ENCODE peak calls at places on chromosomes 16 and 17, in five cellular contexts. W is heart right ventricle, Q is thoracic aorta, P is neural progenitor cell, B is IMR-90. L is an unnamed sample.

GRCh38 chr16:49492090-49492801 is 118.6 kb downstream of the C16orf78 start:
- DNase-seq in W (peak), Q (no peak), P (peak), B (no peak), L (no peak)

GRCh38 chr16:78045865-78046581 is 23.7 kb downstream of the CLEC3A start:
- DNase-seq in W (peak), Q (no peak), P (peak), B (peak), L (peak)

GRCh38 chr16:324451-325334 is 27.8 kb downstream of the AXIN1 start:
- DNase-seq in W (no peak), Q (no peak), P (no peak), B (no peak), L (no peak)

GRCh38 chr16:75460441-75460840 is 4.0 kb downstream of the TMEM170A start:
- DNase-seq in W (no peak), Q (no peak), P (peak), B (no peak), L (no peak)

GRCh38 chr16:27245276-27246231 is 23.0 kb downstream of the NSMCE1 start:
- DNase-seq in W (no peak), Q (no peak), P (no peak), B (peak), L (no peak)

GRCh38 chr17:64064331-64064730 is 43.9 kb upstream of the ICAM2 start:
- DNase-seq in W (no peak), Q (no peak), P (no peak), B (no peak), L (no peak)

GRCh38 chr16:23836404-23837291 is 865 bp downstream of the PRKCB start:
- DNase-seq in W (no peak), Q (no peak), P (peak), B (no peak), L (no peak)

GRCh38 chr17:56808503-56808902 is 25.2 kb downstream of the C17orf67 start:
- DNase-seq in W (no peak), Q (no peak), P (no peak), B (no peak), L (no peak)

GRCh38 chr17:39688945-39689344 is 1.1 kb upstream of the PGAP3 start:
- DNase-seq in W (no peak), Q (no peak), P (peak), B (no peak), L (no peak)

GRCh38 chr17:77827461-77827968 is 131.0 kb upstream of the TNRC6C start:
- DNase-seq in W (no peak), Q (no peak), P (no peak), B (no peak), L (no peak)

GRCh38 chr17:16934133-16934795 is 37.7 kb downstream of the TNFRSF13B start:
- DNase-seq in W (no peak), Q (no peak), P (no peak), B (no peak), L (no peak)

GRCh38 chr16:56743840-56744239 is 13.9 kb downstream of the NUP93 start:
- DNase-seq in W (peak), Q (no peak), P (no peak), B (peak), L (no peak)

GRCh38 chr17:36755586-36755985 is 154.2 kb downstream of the MRM1 start:
- DNase-seq in W (no peak), Q (no peak), P (peak), B (no peak), L (no peak)

GRCh38 chr17:51189628-51190027 is 23.4 kb downstream of the NME2 start:
- DNase-seq in W (no peak), Q (no peak), P (no peak), B (peak), L (no peak)

GRCh38 chr16:18827890-18828289 is 26.5 kb upstream of the ARL6IP1 start:
- DNase-seq in W (no peak), Q (no peak), P (no peak), B (no peak), L (no peak)

DNA sequence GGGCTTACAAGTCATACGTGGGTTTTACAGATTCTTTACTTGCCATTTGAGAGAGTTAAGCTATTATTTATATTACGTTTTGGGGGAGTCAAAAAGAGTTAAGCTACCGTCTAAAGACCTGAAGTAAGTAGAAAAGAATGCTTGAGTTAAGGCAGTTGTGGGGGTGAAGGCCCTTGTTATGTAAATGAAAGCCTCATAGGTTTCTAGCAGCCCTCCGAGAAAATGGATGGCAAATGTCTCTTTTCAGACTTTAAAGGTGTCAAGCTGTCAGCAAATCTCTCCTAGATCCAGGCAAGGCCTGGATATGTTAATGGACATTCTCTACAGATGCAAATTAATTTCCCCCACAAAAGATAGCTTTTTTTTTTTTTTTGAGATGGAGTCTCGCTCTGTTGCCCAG is 7.2 kb upstream of the EIF4A3 start:
- DNase-seq in W (no peak), Q (no peak), P (no peak), B (no peak), L (no peak)
- H3K27ac ChIP-seq in W (no peak), Q (no peak), P (no peak), B (no peak), L (no peak)

GRCh38 chr16:72956124-72957064 is 91.5 kb downstream of the ZFHX3 start:
- DNase-seq in W (no peak), Q (no peak), P (no peak), B (no peak), L (no peak)

GRCh38 chr16:72959301-72959996 is 88.5 kb downstream of the ZFHX3 start:
- DNase-seq in W (no peak), Q (no peak), P (no peak), B (no peak), L (no peak)

GRCh38 chr16:72960101-72960500 is 87.8 kb downstream of the ZFHX3 start:
- DNase-seq in W (no peak), Q (no peak), P (no peak), B (no peak), L (no peak)

GRCh38 chr16:72958522-72959076 is 89.3 kb downstream of the ZFHX3 start:
- DNase-seq in W (no peak), Q (no peak), P (no peak), B (no peak), L (no peak)

GRCh38 chr16:72957303-72958277 is 90.3 kb downstream of the ZFHX3 start:
- DNase-seq in W (no peak), Q (no peak), P (no peak), B (no peak), L (no peak)
- H3K27ac ChIP-seq in W (no peak), Q (peak), P (no peak), B (no peak), L (no peak)

GRCh38 chr16:2852731-2853507 is 5.1 kb downstream of the PRSS22 start:
- DNase-seq in W (no peak), Q (no peak), P (no peak), B (no peak), L (no peak)
- H3K27ac ChIP-seq in W (no peak), Q (no peak), P (no peak), B (no peak), L (no peak)

GRCh38 chr17:27333410-27333980 is 39.6 kb downstream of the WSB1 start:
- DNase-seq in W (no peak), Q (no peak), P (no peak), B (no peak), L (no peak)
- H3K27ac ChIP-seq in W (peak), Q (peak), P (no peak), B (peak), L (peak)

GRCh38 chr17:42323268-42323773 is 35.0 kb downstream of the STAT5A start:
- DNase-seq in W (no peak), Q (no peak), P (no peak), B (no peak), L (no peak)

GRCh38 chr17:42325026-42325425 is 36.7 kb downstream of the STAT5A start:
- DNase-seq in W (no peak), Q (peak), P (no peak), B (peak), L (no peak)

GRCh38 chr17:42321555-42321954 is 33.3 kb downstream of the STAT5A start:
- DNase-seq in W (no peak), Q (no peak), P (no peak), B (no peak), L (no peak)

GRCh38 chr17:42317256-42317966 is 29.1 kb downstream of the STAT5A start:
- DNase-seq in W (no peak), Q (no peak), P (no peak), B (no peak), L (no peak)

GRCh38 chr17:42322382-42323267 is 34.3 kb downstream of the STAT5A start:
- DNase-seq in W (peak), Q (peak), P (peak), B (peak), L (peak)
- H3K27ac ChIP-seq in W (no peak), Q (peak), P (no peak), B (peak), L (peak)

DNA sequence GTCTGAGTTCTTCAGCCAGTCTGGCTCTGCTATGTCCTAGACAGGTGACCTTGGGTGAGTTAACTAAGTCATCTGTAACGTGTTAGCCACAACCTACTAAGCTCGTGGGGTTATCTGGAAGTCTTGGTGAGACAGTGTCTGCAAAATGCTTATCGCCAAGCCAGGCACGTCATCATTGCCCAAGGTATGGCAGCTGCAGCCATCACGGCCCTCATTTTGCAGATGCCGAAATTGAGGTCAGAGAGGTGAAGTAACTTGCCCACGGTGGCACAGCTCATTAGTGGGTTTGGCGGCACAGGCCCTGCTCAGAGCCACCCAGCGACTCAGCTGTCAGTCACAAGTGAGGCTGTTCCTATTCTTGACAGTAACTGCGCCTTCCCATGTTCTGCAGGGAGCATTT is 79.8 kb downstream of the CMIP start:
- DNase-seq in W (no peak), Q (no peak), P (no peak), B (no peak), L (no peak)
- H3K27ac ChIP-seq in W (no peak), Q (no peak), P (no peak), B (no peak), L (no peak)

DNA sequence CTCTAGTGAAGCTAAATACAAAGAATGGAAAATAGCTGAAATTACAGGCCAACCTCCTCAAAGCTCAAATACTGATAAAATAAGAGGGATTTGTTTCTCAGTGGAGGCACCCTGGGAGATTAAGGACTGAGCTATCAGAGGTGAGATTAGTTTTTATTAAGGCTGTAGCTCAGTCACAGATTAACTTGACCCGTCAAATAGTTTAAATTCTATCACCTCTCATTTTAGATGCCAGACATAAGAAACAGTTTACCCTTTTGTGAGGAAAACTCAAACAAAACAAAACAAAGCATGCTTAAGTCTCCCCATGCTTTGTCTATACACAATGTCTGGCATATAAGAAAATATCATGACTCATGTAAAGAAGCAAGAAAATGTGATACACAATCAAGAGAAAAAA is 208.3 kb upstream of the PMFBP1 start:
- DNase-seq in W (no peak), Q (no peak), P (peak), B (no peak), L (no peak)
- H3K27ac ChIP-seq in W (no peak), Q (no peak), P (no peak), B (no peak), L (no peak)